ENCODE peak calls at places on chromosomes 12 and 14, in six cellular contexts. N, I, U, J, O and D are unnamed samples.

GRCh38 chr12:42819801-42820200 is 230.3 kb upstream of the PRICKLE1 start:
- DNase-seq in U (no peak), J (no peak), I (no peak), O (no peak), N (no peak), D (no peak)

GRCh38 chr14:52325126-52325525 is 11.0 kb downstream of the PTGER2 start:
- DNase-seq in U (no peak), O (no peak), I (no peak), J (no peak), N (peak), D (no peak)

GRCh38 chr12:110246690-110247339 is 34.2 kb upstream of the ATP2A2 start:
- DNase-seq in I (no peak), N (no peak), O (no peak), U (no peak), J (no peak), D (no peak)

GRCh38 chr12:131203666-131204415 is 250.1 kb downstream of the ADGRD1 start:
- DNase-seq in U (no peak), J (no peak), N (no peak), O (peak), I (no peak), D (no peak)

GRCh38 chr14:91299483-91300115 is 55.1 kb upstream of the GPR68 start:
- DNase-seq in J (no peak), O (no peak), U (no peak), N (no peak), I (no peak), D (no peak)

GRCh38 chr12:91182664-91183455 is at the start of gene DCN:
- DNase-seq in U (no peak), I (no peak), J (no peak), N (no peak), O (no peak), D (no peak)

GRCh38 chr14:98161366-98161765 is 1110.6 kb downstream of the BCL11B start:
- DNase-seq in U (no peak), J (no peak), O (no peak), I (no peak), N (no peak), D (no peak)

GRCh38 chr14:23539209-23539866 is 12.2 kb downstream of the ZFHX2 start:
- DNase-seq in I (no peak), O (peak), J (peak), U (peak), N (no peak), D (peak)

GRCh38 chr12:54005853-54006699 is 2.7 kb upstream of the HOXC8 start:
- DNase-seq in U (no peak), J (peak), O (peak), I (peak), N (no peak), D (peak)

GRCh38 chr12:57735952-57736742 is 2.4 kb downstream of the AGAP2 start:
- DNase-seq in J (peak), N (no peak), I (no peak), O (peak), U (no peak), D (peak)

GRCh38 chr12:24561882-24562760 is 386.8 kb downstream of the BCAT1 start:
- DNase-seq in N (no peak), I (no peak), O (peak), U (no peak), J (no peak), D (peak)

GRCh38 chr14:22403286-22403685 is 185.7 kb downstream of the DAD1 start:
- DNase-seq in N (no peak), U (no peak), O (no peak), I (no peak), J (no peak), D (no peak)

GRCh38 chr14:52025952-52026510 is 36.7 kb downstream of the RTRAF start:
- DNase-seq in U (no peak), O (no peak), I (no peak), J (no peak), N (no peak), D (no peak)

GRCh38 chr12:109387425-109388166 is 39.9 kb downstream of the MYO1H start:
- DNase-seq in U (peak), I (no peak), N (no peak), J (peak), O (peak), D (peak)

GRCh38 chr12:131408036-131408365 is 302.9 kb upstream of the SFSWAP start:
- DNase-seq in U (no peak), I (no peak), O (no peak), N (no peak), J (no peak), D (no peak)

GRCh38 chr14:59540852-59541251 is 35.8 kb downstream of the CCDC175 start:
- DNase-seq in U (no peak), O (no peak), J (no peak), N (no peak), I (no peak), D (no peak)

GRCh38 chr14:21097616-21098133 is 780 bp downstream of the ZNF219 start:
- DNase-seq in I (no peak), O (no peak), J (no peak), N (no peak), U (no peak), D (no peak)

GRCh38 chr14:80644826-80645225 is 296.7 kb downstream of the CEP128 start:
- DNase-seq in O (no peak), I (no peak), U (no peak), N (no peak), J (no peak), D (no peak)

GRCh38 chr12:99619389-99620158 is 28.0 kb upstream of the GARIN6 start:
- DNase-seq in U (peak), N (no peak), J (peak), I (no peak), O (peak), D (peak)

GRCh38 chr14:23183479-23183878 is at the start of gene SLC7A8:
- DNase-seq in O (no peak), J (no peak), N (no peak), I (no peak), U (peak), D (no peak)

GRCh38 chr14:98974113-98974512 is 297.9 kb downstream of the BCL11B start:
- DNase-seq in U (no peak), J (no peak), N (no peak), O (no peak), I (no peak), D (no peak)

GRCh38 chr12:27463826-27464554 is 17.5 kb downstream of the SMCO2 start:
- DNase-seq in U (no peak), N (no peak), J (no peak), O (no peak), I (no peak), D (no peak)

GRCh38 chr12:91890742-91891141 is 254.9 kb downstream of the BTG1 start:
- DNase-seq in I (no peak), U (no peak), O (no peak), J (no peak), N (no peak), D (no peak)

GRCh38 chr12:54988402-54989054 is 4.0 kb upstream of the TESPA1 start:
- DNase-seq in O (no peak), U (no peak), I (no peak), J (peak), N (no peak), D (peak)

GRCh38 chr14:56862843-56863242 is 52.6 kb upstream of the OTX2 start:
- DNase-seq in U (no peak), J (no peak), O (no peak), N (no peak), I (no peak), D (no peak)

GRCh38 chr12:26524862-26525465 is 308.0 kb downstream of the ITPR2 start:
- DNase-seq in U (peak), O (no peak), J (peak), N (no peak), I (no peak), D (no peak)

GRCh38 chr12:34388636-34389377 is 366.5 kb downstream of the ALG10 start:
- DNase-seq in N (no peak), I (no peak), J (no peak), O (no peak), U (no peak), D (no peak)

GRCh38 chr12:57899010-57899662 is 42.2 kb upstream of the ATP23 start:
- DNase-seq in U (no peak), O (no peak), I (no peak), J (no peak), N (peak), D (no peak)

GRCh38 chr12:3698218-3698974 is 54.5 kb downstream of the CRACR2A start:
- DNase-seq in I (no peak), N (no peak), O (peak), U (no peak), J (no peak), D (no peak)

GRCh38 chr12:5254703-5255102 is 177.2 kb upstream of the NTF3 start:
- DNase-seq in O (no peak), N (no peak), U (no peak), I (no peak), J (no peak), D (no peak)

GRCh38 chr12:122225683-122226365 is at the start of gene DIABLO:
- DNase-seq in U (peak), I (peak), N (peak), O (peak), J (peak), D (peak)

GRCh38 chr14:103846569-103847438 is 571 bp downstream of the PPP1R13B start:
- DNase-seq in N (no peak), I (no peak), J (no peak), O (peak), U (no peak), D (peak)

GRCh38 chr14:92759300-92759678 is 10.9 kb upstream of the LGMN start:
- DNase-seq in N (no peak), J (peak), U (no peak), I (no peak), O (no peak), D (no peak)

DNA sequence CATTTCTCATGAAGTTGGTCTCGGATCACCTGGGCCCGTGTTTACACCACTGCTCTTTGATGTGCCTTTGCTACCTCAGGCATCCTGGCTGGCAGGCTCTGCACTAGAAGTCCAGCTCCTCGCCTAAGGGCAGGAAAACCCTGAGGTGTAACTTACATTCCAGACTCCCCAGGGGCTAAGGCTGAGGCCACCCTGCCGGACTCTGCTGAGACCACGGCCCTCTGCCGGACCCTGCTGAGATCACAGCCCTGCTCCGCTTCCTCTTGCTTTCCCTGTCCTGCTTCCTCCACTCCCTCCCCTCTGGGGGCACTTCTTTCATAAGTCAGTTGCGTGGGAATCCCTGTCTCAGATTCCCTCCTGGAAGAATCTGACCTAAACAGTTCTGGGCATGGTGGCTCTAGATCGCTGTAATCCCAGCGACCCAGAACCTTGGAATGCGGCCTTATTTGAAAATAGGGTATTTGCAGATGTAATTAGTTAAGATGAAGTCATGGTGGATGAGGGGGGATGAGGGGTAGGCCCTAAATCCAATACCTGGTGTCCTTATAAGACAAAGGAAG is 17.2 kb downstream of the RILPL1 start:
- DNase-seq in O (no peak), I (no peak), N (no peak), J (no peak), U (no peak), D (peak)
- TF ChIP-seq JUND in O (no peak), I (no peak), N (no peak), J (no peak), U (no peak), D (no peak)

GRCh38 chr14:102116361-102117180 is 23.1 kb upstream of the WDR20 start:
- DNase-seq in J (no peak), O (no peak), N (no peak), I (no peak), U (no peak), D (no peak)
- TF ChIP-seq JUND in J (no peak), O (no peak), N (no peak), I (no peak), U (no peak), D (no peak)

DNA sequence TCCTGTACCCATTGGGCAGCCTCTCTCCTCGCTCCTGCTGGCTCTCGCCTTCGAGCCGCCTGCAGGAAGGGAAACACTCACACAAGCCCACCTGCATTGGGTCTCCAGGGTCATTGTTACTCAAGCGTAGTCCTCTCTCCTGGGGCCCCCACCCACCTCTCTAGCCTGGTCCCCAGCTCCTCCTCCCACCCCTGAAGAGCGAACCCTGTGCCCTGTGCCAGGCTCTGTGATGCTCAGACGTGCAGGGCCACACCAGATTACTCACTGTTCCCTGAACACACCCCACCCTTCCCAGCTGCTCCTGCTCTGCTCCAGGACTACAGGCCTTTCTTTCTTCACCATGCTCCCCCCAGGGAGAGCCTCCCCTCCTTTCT is 88.1 kb downstream of the NINJ2 start:
- DNase-seq in O (no peak), J (no peak), U (no peak), N (no peak), I (no peak), D (no peak)
- TF ChIP-seq JUND in O (no peak), J (no peak), U (no peak), N (no peak), I (no peak), D (no peak)

GRCh38 chr14:75568791-75569190 is 9.6 kb upstream of the FLVCR2 start:
- DNase-seq in U (no peak), O (no peak), N (no peak), J (no peak), I (no peak), D (no peak)
- TF ChIP-seq JUND in U (no peak), O (no peak), N (no peak), J (no peak), I (no peak), D (no peak)

GRCh38 chr14:33943081-33943480 is 7.8 kb downstream of the EGLN3 start:
- DNase-seq in U (no peak), J (no peak), I (no peak), O (peak), N (no peak), D (peak)
- TF ChIP-seq JUND in U (no peak), J (no peak), I (no peak), O (no peak), N (no peak), D (no peak)

GRCh38 chr12:89015419-89015818 is 336.9 kb downstream of the DUSP6 start:
- DNase-seq in O (no peak), I (no peak), J (no peak), U (no peak), N (no peak), D (no peak)

GRCh38 chr12:89020689-89021088 is 331.6 kb downstream of the DUSP6 start:
- DNase-seq in U (no peak), J (no peak), O (no peak), N (no peak), I (no peak), D (no peak)

GRCh38 chr12:89019439-89020120 is 332.7 kb downstream of the DUSP6 start:
- DNase-seq in O (peak), I (peak), N (peak), U (peak), J (peak), D (peak)

GRCh38 chr12:89020121-89020480 is 332.2 kb downstream of the DUSP6 start:
- DNase-seq in U (no peak), I (no peak), J (no peak), N (no peak), O (peak), D (no peak)

GRCh38 chr12:89016970-89017778 is 335.1 kb downstream of the DUSP6 start:
- DNase-seq in U (peak), N (no peak), O (peak), J (peak), I (no peak), D (peak)
- TF ChIP-seq JUND in U (no peak), N (no peak), O (no peak), J (no peak), I (no peak), D (no peak)

DNA sequence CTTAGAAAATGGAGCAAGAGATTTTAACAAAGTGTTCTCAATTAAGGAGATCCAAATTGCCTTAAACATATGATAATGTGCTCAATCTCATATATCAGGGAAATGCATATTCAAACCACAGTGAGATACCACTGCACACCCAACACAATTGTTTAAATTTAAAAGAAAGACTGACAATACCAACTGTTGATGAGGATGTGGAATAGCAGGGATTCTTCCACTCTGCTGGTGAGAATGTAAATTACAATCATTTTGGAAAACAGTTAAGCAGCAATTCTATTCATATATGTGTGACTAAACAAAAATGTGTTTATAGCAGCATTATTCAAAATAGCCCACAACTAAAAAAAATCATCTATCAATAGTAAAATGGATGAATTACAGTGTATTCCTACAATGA is 144.2 kb downstream of the KICS2 start:
- DNase-seq in N (no peak), I (no peak), J (no peak), O (no peak), U (no peak), D (no peak)
- TF ChIP-seq JUND in N (no peak), I (no peak), J (no peak), O (no peak), U (no peak), D (no peak)